ENCODE peak calls at places on chromosomes 3 and 15, in four cellular contexts. One of them, this sample, is unnamed.

GRCh38 chr15:69031013-69032001 is 16.8 kb downstream of the NOX5 start:
- DNase-seq in HepG2: no peak
- DNase-seq in H1: peak
- DNase-seq in GM12878: no peak
- DNase-seq in this sample: peak

GRCh38 chr15:56741541-56741940 is 8.2 kb upstream of the ZNF280D start:
- DNase-seq in HepG2: no peak
- DNase-seq in H1: no peak
- DNase-seq in GM12878: no peak
- DNase-seq in this sample: no peak

GRCh38 chr3:4584537-4585249 is 91.5 kb downstream of the ITPR1 start:
- DNase-seq in HepG2: no peak
- DNase-seq in H1: no peak
- DNase-seq in GM12878: peak
- DNase-seq in this sample: no peak

GRCh38 chr15:38367476-38367875 is 86.5 kb upstream of the FAM98B start:
- DNase-seq in HepG2: no peak
- DNase-seq in H1: no peak
- DNase-seq in GM12878: no peak
- DNase-seq in this sample: no peak

GRCh38 chr15:82585072-82585471 is 44.8 kb upstream of the RPS17 start:
- DNase-seq in HepG2: no peak
- DNase-seq in H1: no peak
- DNase-seq in GM12878: no peak
- DNase-seq in this sample: no peak

GRCh38 chr3:128112406-128112968 is 11.1 kb downstream of the RUVBL1 start:
- DNase-seq in HepG2: no peak
- DNase-seq in H1: no peak
- DNase-seq in GM12878: peak
- DNase-seq in this sample: no peak

GRCh38 chr15:72690938-72691337 is 4.9 kb downstream of the BBS4 start:
- DNase-seq in HepG2: no peak
- DNase-seq in H1: no peak
- DNase-seq in GM12878: no peak
- DNase-seq in this sample: no peak

GRCh38 chr3:151316267-151316991 is at the start of gene GPR87:
- DNase-seq in HepG2: no peak
- DNase-seq in H1: no peak
- DNase-seq in GM12878: no peak
- DNase-seq in this sample: no peak

GRCh38 chr3:177037241-177037640 is 160.0 kb downstream of the TBL1XR1 start:
- DNase-seq in HepG2: no peak
- DNase-seq in H1: no peak
- DNase-seq in GM12878: no peak
- DNase-seq in this sample: no peak

GRCh38 chr3:37183976-37184375 is 9.6 kb upstream of the LRRFIP2 start:
- DNase-seq in HepG2: no peak
- DNase-seq in H1: peak
- DNase-seq in GM12878: no peak
- DNase-seq in this sample: no peak

GRCh38 chr3:102687851-102688555 is 253.2 kb downstream of the ZPLD1 start:
- DNase-seq in HepG2: no peak
- DNase-seq in H1: no peak
- DNase-seq in GM12878: no peak
- DNase-seq in this sample: peak

GRCh38 chr3:96959902-96960596 is 145.7 kb downstream of the EPHA6 start:
- DNase-seq in HepG2: no peak
- DNase-seq in H1: no peak
- DNase-seq in GM12878: no peak
- DNase-seq in this sample: no peak

GRCh38 chr3:52771334-52771681 is 568 bp upstream of the NEK4 start:
- DNase-seq in HepG2: no peak
- DNase-seq in H1: no peak
- DNase-seq in GM12878: no peak
- DNase-seq in this sample: no peak

GRCh38 chr3:177026505-177027277 is 170.6 kb downstream of the TBL1XR1 start:
- DNase-seq in HepG2: no peak
- DNase-seq in H1: no peak
- DNase-seq in GM12878: no peak
- DNase-seq in this sample: no peak

GRCh38 chr3:119170821-119171220 is 2.6 kb upstream of the UPK1B start:
- DNase-seq in HepG2: no peak
- DNase-seq in H1: no peak
- DNase-seq in GM12878: no peak
- DNase-seq in this sample: no peak

GRCh38 chr3:98691897-98692296 is 71.2 kb upstream of the ST3GAL6 start:
- DNase-seq in HepG2: no peak
- DNase-seq in H1: no peak
- DNase-seq in GM12878: no peak
- DNase-seq in this sample: no peak

GRCh38 chr15:78049691-78050440 is 27.6 kb downstream of the TBC1D2B start:
- DNase-seq in HepG2: no peak
- DNase-seq in H1: no peak
- DNase-seq in GM12878: peak
- DNase-seq in this sample: no peak

GRCh38 chr3:64686446-64686908 is 1.3 kb downstream of the ADAMTS9 start:
- DNase-seq in HepG2: peak
- DNase-seq in H1: no peak
- DNase-seq in GM12878: no peak
- DNase-seq in this sample: no peak

GRCh38 chr3:194579091-194579606 is 54.1 kb downstream of the TMEM44 start:
- DNase-seq in HepG2: no peak
- DNase-seq in H1: no peak
- DNase-seq in GM12878: no peak
- DNase-seq in this sample: no peak

DNA sequence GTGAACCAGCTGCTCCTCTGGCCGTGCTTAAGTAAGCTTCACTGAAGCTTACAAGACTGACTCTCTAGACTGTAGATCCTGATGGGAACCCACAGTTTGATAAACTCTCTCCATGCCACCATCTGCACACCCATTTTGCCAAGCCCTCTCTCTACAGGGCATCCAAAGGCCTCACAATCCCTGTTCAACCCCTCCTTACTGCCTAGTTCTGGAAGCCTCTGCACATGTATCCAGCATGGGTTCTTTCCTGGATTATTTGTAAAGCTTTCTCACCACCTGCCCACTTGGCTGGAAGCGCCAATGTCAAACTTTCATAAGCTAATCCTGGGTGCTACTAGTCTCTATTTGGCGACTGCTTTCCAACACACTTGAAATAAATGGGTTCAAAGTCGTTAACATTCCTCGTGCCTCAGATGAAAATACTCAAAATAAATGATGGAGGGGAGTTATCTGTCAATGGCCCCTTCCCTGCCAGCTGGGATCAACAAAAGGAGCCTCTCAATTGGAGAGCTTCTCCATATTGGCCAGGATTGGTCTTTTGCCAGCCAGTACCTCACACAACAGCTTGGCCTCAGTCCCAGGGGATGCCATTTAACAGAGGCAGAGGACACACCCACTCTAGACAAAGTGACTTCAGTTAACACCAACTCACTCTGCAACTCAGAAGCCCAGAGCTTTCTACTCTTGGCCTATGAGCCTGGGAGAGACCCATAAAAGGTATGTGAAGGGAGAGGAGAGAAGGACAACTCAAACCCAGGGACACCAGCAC is 48.1 kb downstream of the SH3BP5 start:
- DNase-seq in HepG2: no peak
- DNase-seq in H1: no peak
- DNase-seq in GM12878: no peak
- DNase-seq in this sample: no peak
- TF ChIP-seq SUZ12 in HepG2: no peak
- TF ChIP-seq SUZ12 in H1: no peak
- TF ChIP-seq SUZ12 in GM12878: no peak
- TF ChIP-seq SUZ12 in this sample: no peak

GRCh38 chr3:42191443-42191747 is 74.6 kb downstream of the CCK start:
- DNase-seq in HepG2: no peak
- DNase-seq in H1: no peak
- DNase-seq in GM12878: no peak
- DNase-seq in this sample: no peak
- TF ChIP-seq YY1 in HepG2: no peak
- TF ChIP-seq YY1 in H1: no peak
- TF ChIP-seq YY1 in GM12878: no peak
- TF ChIP-seq YY1 in this sample: no peak

DNA sequence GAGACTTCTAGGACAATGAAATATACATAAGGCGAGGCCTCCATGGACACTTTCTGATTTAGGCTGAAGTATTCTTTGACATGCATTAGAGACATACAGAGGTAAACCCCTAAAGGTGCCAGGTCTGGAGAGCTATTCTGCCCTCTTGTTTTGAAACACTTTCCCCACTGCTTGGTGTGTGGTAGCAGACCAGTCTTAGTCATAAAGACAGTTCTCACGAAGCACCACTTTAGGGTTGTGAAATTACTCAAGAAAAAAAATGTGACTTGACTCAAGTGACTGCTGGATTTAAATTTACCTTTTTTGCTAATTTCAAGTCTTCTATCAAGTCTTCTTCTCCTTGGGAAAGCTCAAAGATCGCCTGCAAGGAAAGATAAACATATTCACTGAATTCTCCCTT is 48.5 kb downstream of the ARHGEF3 start:
- DNase-seq in HepG2: no peak
- DNase-seq in H1: no peak
- DNase-seq in GM12878: peak
- DNase-seq in this sample: no peak
- TF ChIP-seq SUZ12 in HepG2: no peak
- TF ChIP-seq SUZ12 in H1: no peak
- TF ChIP-seq SUZ12 in GM12878: no peak
- TF ChIP-seq SUZ12 in this sample: no peak

GRCh38 chr3:174158674-174159073 is 700.5 kb upstream of the NAALADL2 start:
- DNase-seq in HepG2: no peak
- DNase-seq in H1: no peak
- DNase-seq in GM12878: no peak
- DNase-seq in this sample: no peak

GRCh38 chr3:174159629-174160028 is 699.5 kb upstream of the NAALADL2 start:
- DNase-seq in HepG2: no peak
- DNase-seq in H1: no peak
- DNase-seq in GM12878: no peak
- DNase-seq in this sample: no peak

GRCh38 chr3:174156200-174156599 is 702.9 kb upstream of the NAALADL2 start:
- DNase-seq in HepG2: no peak
- DNase-seq in H1: no peak
- DNase-seq in GM12878: no peak
- DNase-seq in this sample: no peak

DNA sequence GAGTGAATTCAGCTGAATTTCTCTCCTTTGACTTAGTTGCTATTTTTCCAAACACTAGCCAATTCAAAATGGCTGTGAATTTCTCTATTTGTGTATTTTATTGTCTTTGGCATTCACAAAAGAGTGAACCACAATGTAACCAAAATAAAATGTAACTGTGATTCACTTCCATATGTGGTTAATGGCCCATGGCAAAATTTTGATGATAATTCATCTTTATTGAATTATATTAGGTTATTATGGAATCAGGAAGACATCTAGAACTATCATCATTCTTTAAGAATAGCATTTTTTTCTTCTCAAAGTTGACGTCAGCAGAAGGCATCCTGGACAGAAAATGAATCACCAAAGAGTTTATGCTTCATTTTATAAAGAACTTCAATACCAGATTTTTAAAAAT is 705.3 kb upstream of the NAALADL2 start:
- DNase-seq in HepG2: no peak
- DNase-seq in H1: no peak
- DNase-seq in GM12878: no peak
- DNase-seq in this sample: no peak
- TF ChIP-seq YY1 in HepG2: no peak
- TF ChIP-seq YY1 in H1: no peak
- TF ChIP-seq YY1 in GM12878: no peak
- TF ChIP-seq YY1 in this sample: no peak

GRCh38 chr3:184807549-184807948 is 4.4 kb upstream of the VPS8 start:
- DNase-seq in HepG2: no peak
- DNase-seq in H1: no peak
- DNase-seq in GM12878: no peak
- DNase-seq in this sample: no peak
- TF ChIP-seq SUZ12 in HepG2: no peak
- TF ChIP-seq SUZ12 in H1: no peak
- TF ChIP-seq SUZ12 in GM12878: no peak
- TF ChIP-seq SUZ12 in this sample: no peak

GRCh38 chr3:71056327-71056726 is 527.2 kb downstream of the FOXP1 start:
- DNase-seq in HepG2: no peak
- DNase-seq in H1: no peak
- DNase-seq in GM12878: no peak
- DNase-seq in this sample: no peak
- TF ChIP-seq YY1 in HepG2: no peak
- TF ChIP-seq YY1 in H1: no peak
- TF ChIP-seq YY1 in GM12878: no peak
- TF ChIP-seq YY1 in this sample: no peak